ENCODE peak calls at places on chromosomes 11 and 22, in nine cellular contexts. One of them, this sample, is unnamed.
A peak's percentile ranks its signal among the peaks of the same experiment; 100 is the strongest.

GRCh38 chr22:23231471-23232093 is 51.3 kb downstream of the BCR start:
- DNase-seq in esophagus muscularis mucosa: no peak
- DNase-seq in PC-9: no peak
- DNase-seq in brain microvascular endothelial cell: no peak
- DNase-seq in thoracic aorta: no peak
- DNase-seq in neural progenitor cell: no peak
- DNase-seq in cardiac muscle cell: no peak
- DNase-seq in tibial artery: no peak
- DNase-seq in mammary epithelial cell: no peak
- DNase-seq in this sample: peak; percentile 32

GRCh38 chr11:69504576-69505420 is 23.3 kb downstream of the LINC01488 start:
- DNase-seq in esophagus muscularis mucosa: no peak
- DNase-seq in PC-9: no peak
- DNase-seq in brain microvascular endothelial cell: no peak
- DNase-seq in thoracic aorta: no peak
- DNase-seq in neural progenitor cell: no peak
- DNase-seq in cardiac muscle cell: no peak
- DNase-seq in tibial artery: no peak
- DNase-seq in mammary epithelial cell: no peak
- DNase-seq in this sample: no peak

GRCh38 chr11:47514825-47515647 is 37.9 kb downstream of the CELF1 start:
- DNase-seq in esophagus muscularis mucosa: no peak
- DNase-seq in PC-9: no peak
- DNase-seq in brain microvascular endothelial cell: peak; percentile 88
- DNase-seq in thoracic aorta: no peak
- DNase-seq in neural progenitor cell: no peak
- DNase-seq in cardiac muscle cell: peak; percentile 82
- DNase-seq in tibial artery: no peak
- DNase-seq in mammary epithelial cell: peak; percentile 65
- DNase-seq in this sample: peak; percentile 88

GRCh38 chr11:45022294-45023064 is 71.8 kb upstream of the TP53I11 start:
- DNase-seq in esophagus muscularis mucosa: no peak
- DNase-seq in PC-9: no peak
- DNase-seq in brain microvascular endothelial cell: no peak
- DNase-seq in thoracic aorta: no peak
- DNase-seq in neural progenitor cell: no peak
- DNase-seq in cardiac muscle cell: peak; percentile 53
- DNase-seq in tibial artery: no peak
- DNase-seq in mammary epithelial cell: no peak
- DNase-seq in this sample: peak; percentile 18

GRCh38 chr11:73950869-73951710 is at the start of gene DNAJB13:
- DNase-seq in esophagus muscularis mucosa: no peak
- DNase-seq in PC-9: peak; percentile 45
- DNase-seq in brain microvascular endothelial cell: peak; percentile 56
- DNase-seq in thoracic aorta: no peak
- DNase-seq in neural progenitor cell: peak; percentile 85
- DNase-seq in cardiac muscle cell: peak; percentile 58
- DNase-seq in tibial artery: no peak
- DNase-seq in mammary epithelial cell: peak; percentile 43
- DNase-seq in this sample: peak; percentile 57

GRCh38 chr11:8207080-8208000 is 38.5 kb upstream of the RIC3 start:
- DNase-seq in esophagus muscularis mucosa: no peak
- DNase-seq in PC-9: no peak
- DNase-seq in brain microvascular endothelial cell: no peak
- DNase-seq in thoracic aorta: no peak
- DNase-seq in neural progenitor cell: no peak
- DNase-seq in cardiac muscle cell: peak; percentile 32
- DNase-seq in tibial artery: no peak
- DNase-seq in mammary epithelial cell: no peak
- DNase-seq in this sample: peak; percentile 39

GRCh38 chr11:63022422-63022821 is 6.8 kb upstream of the SLC22A8 start:
- DNase-seq in esophagus muscularis mucosa: no peak
- DNase-seq in PC-9: no peak
- DNase-seq in brain microvascular endothelial cell: no peak
- DNase-seq in thoracic aorta: no peak
- DNase-seq in neural progenitor cell: no peak
- DNase-seq in cardiac muscle cell: no peak
- DNase-seq in tibial artery: no peak
- DNase-seq in mammary epithelial cell: no peak
- DNase-seq in this sample: no peak

GRCh38 chr22:39514373-39514973 is 5.9 kb upstream of the ATF4 start:
- DNase-seq in esophagus muscularis mucosa: no peak
- DNase-seq in PC-9: peak; percentile 66
- DNase-seq in brain microvascular endothelial cell: peak; percentile 57
- DNase-seq in thoracic aorta: no peak
- DNase-seq in neural progenitor cell: peak; percentile 62
- DNase-seq in cardiac muscle cell: peak; percentile 58
- DNase-seq in tibial artery: peak; percentile 66
- DNase-seq in mammary epithelial cell: no peak
- DNase-seq in this sample: peak; percentile 72

GRCh38 chr11:47083913-47084312 is 92.8 kb downstream of the ARFGAP2 start:
- DNase-seq in esophagus muscularis mucosa: no peak
- DNase-seq in PC-9: no peak
- DNase-seq in brain microvascular endothelial cell: no peak
- DNase-seq in thoracic aorta: no peak
- DNase-seq in neural progenitor cell: no peak
- DNase-seq in cardiac muscle cell: peak; percentile 74
- DNase-seq in tibial artery: no peak
- DNase-seq in mammary epithelial cell: peak; percentile 66
- DNase-seq in this sample: peak; percentile 67

GRCh38 chr11:45252134-45252856 is 33.8 kb downstream of the SYT13 start:
- DNase-seq in esophagus muscularis mucosa: no peak
- DNase-seq in PC-9: peak; percentile 38
- DNase-seq in brain microvascular endothelial cell: peak; percentile 38
- DNase-seq in thoracic aorta: no peak
- DNase-seq in neural progenitor cell: peak; percentile 75
- DNase-seq in cardiac muscle cell: peak; percentile 37
- DNase-seq in tibial artery: no peak
- DNase-seq in mammary epithelial cell: no peak
- DNase-seq in this sample: peak; percentile 59

GRCh38 chr11:10181811-10182210 is 112.2 kb downstream of the SBF2 start:
- DNase-seq in esophagus muscularis mucosa: no peak
- DNase-seq in PC-9: no peak
- DNase-seq in brain microvascular endothelial cell: no peak
- DNase-seq in thoracic aorta: no peak
- DNase-seq in neural progenitor cell: no peak
- DNase-seq in cardiac muscle cell: peak; percentile 71
- DNase-seq in tibial artery: no peak
- DNase-seq in mammary epithelial cell: no peak
- DNase-seq in this sample: peak; percentile 25

GRCh38 chr11:125591659-125592304 is 870 bp upstream of the STT3A start:
- DNase-seq in esophagus muscularis mucosa: no peak
- DNase-seq in PC-9: no peak
- DNase-seq in brain microvascular endothelial cell: peak; percentile 17
- DNase-seq in thoracic aorta: peak; percentile 4
- DNase-seq in neural progenitor cell: peak; percentile 79
- DNase-seq in cardiac muscle cell: no peak
- DNase-seq in tibial artery: peak; percentile 30
- DNase-seq in mammary epithelial cell: peak; percentile 45
- DNase-seq in this sample: peak; percentile 62

GRCh38 chr22:28015056-28015445 is 96.0 kb upstream of the PITPNB start:
- DNase-seq in esophagus muscularis mucosa: no peak
- DNase-seq in PC-9: no peak
- DNase-seq in brain microvascular endothelial cell: no peak
- DNase-seq in thoracic aorta: no peak
- DNase-seq in neural progenitor cell: no peak
- DNase-seq in cardiac muscle cell: no peak
- DNase-seq in tibial artery: no peak
- DNase-seq in mammary epithelial cell: no peak
- DNase-seq in this sample: no peak

GRCh38 chr11:22216940-22217339 is 24.1 kb downstream of the ANO5 start:
- DNase-seq in esophagus muscularis mucosa: no peak
- DNase-seq in PC-9: no peak
- DNase-seq in brain microvascular endothelial cell: no peak
- DNase-seq in thoracic aorta: no peak
- DNase-seq in neural progenitor cell: no peak
- DNase-seq in cardiac muscle cell: no peak
- DNase-seq in tibial artery: no peak
- DNase-seq in mammary epithelial cell: no peak
- DNase-seq in this sample: no peak

DNA sequence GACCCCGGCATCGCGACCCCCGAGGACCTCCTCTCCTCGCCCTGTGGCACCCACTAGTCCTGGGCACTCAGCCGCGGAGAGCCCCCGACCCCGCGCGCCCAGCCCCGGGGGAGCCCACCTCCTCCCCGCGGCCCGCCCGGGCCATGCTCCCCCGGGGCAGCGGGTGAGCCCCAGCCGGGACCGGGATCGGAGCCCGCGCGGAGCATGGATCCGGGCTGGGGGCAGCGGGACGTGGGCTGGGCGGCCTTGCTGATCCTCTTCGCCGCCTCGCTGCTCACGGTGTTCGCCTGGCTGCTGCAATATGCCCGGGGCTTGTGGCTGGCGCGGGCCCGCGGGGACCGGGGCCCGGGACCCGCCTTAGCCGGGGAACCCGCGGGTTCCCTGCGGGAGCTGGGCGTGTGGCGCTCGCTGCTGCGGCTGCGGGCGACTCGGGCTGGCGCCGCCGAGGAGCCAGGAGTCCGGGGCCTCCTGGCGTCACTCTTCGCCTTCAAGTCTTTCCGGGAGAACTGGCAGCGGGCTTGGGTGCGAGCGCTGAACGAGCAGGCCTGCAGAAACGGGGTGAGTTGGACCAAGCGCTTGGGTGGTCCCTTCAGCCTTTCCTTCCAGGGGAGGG is 500 bp downstream of the C2CD2L start:
- DNase-seq in esophagus muscularis mucosa: no peak
- DNase-seq in PC-9: peak; percentile 14
- DNase-seq in brain microvascular endothelial cell: no peak
- DNase-seq in thoracic aorta: no peak
- DNase-seq in neural progenitor cell: peak; percentile 52
- DNase-seq in cardiac muscle cell: no peak
- DNase-seq in tibial artery: no peak
- DNase-seq in mammary epithelial cell: no peak
- DNase-seq in this sample: peak; percentile 34
- TF ChIP-seq CTCF in esophagus muscularis mucosa: no peak
- TF ChIP-seq CTCF in PC-9: no peak
- TF ChIP-seq CTCF in brain microvascular endothelial cell: no peak
- TF ChIP-seq CTCF in thoracic aorta: no peak
- TF ChIP-seq CTCF in neural progenitor cell: no peak
- TF ChIP-seq CTCF in cardiac muscle cell: no peak
- TF ChIP-seq CTCF in tibial artery: no peak
- TF ChIP-seq CTCF in mammary epithelial cell: no peak
- TF ChIP-seq CTCF in this sample: no peak

GRCh38 chr11:64865286-64866172 is 12.9 kb downstream of the EHD1 start:
- DNase-seq in esophagus muscularis mucosa: no peak
- DNase-seq in PC-9: no peak
- DNase-seq in brain microvascular endothelial cell: peak; percentile 80
- DNase-seq in thoracic aorta: no peak
- DNase-seq in neural progenitor cell: no peak
- DNase-seq in cardiac muscle cell: peak; percentile 30
- DNase-seq in tibial artery: no peak
- DNase-seq in mammary epithelial cell: peak; percentile 63
- DNase-seq in this sample: peak; percentile 81

GRCh38 chr11:64862914-64863313 is 15.5 kb downstream of the EHD1 start:
- DNase-seq in esophagus muscularis mucosa: no peak
- DNase-seq in PC-9: no peak
- DNase-seq in brain microvascular endothelial cell: no peak
- DNase-seq in thoracic aorta: no peak
- DNase-seq in neural progenitor cell: no peak
- DNase-seq in cardiac muscle cell: peak; percentile 32
- DNase-seq in tibial artery: no peak
- DNase-seq in mammary epithelial cell: no peak
- DNase-seq in this sample: no peak

GRCh38 chr11:64864473-64865285 is 13.7 kb downstream of the EHD1 start:
- DNase-seq in esophagus muscularis mucosa: peak; percentile 95
- DNase-seq in PC-9: peak; percentile 79
- DNase-seq in brain microvascular endothelial cell: peak; percentile 72
- DNase-seq in thoracic aorta: peak; percentile 69
- DNase-seq in neural progenitor cell: peak; percentile 57
- DNase-seq in cardiac muscle cell: peak; percentile 88
- DNase-seq in tibial artery: peak; percentile 87
- DNase-seq in mammary epithelial cell: peak; percentile 75
- DNase-seq in this sample: peak; percentile 98

GRCh38 chr11:64863381-64864060 is 14.9 kb downstream of the EHD1 start:
- DNase-seq in esophagus muscularis mucosa: no peak
- DNase-seq in PC-9: no peak
- DNase-seq in brain microvascular endothelial cell: no peak
- DNase-seq in thoracic aorta: no peak
- DNase-seq in neural progenitor cell: peak; percentile 78
- DNase-seq in cardiac muscle cell: peak; percentile 36
- DNase-seq in tibial artery: no peak
- DNase-seq in mammary epithelial cell: no peak
- DNase-seq in this sample: no peak

DNA sequence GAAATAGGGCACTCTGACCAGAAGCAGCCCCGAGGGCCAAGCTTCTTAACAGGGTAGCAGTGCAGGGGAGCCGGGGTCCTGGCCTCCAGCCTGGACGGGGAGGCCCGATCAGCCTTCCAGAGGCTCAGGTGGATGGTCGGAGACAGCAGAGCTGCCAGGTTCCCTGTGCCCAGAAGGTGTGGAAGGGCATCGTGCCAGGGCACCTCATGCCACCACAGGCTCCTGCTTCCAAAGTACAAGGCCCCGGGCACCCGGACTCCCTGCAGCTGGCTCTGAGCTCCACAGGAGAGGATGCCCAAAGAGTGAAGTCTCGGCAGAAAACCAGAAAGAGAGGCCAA is 14.3 kb downstream of the EHD1 start:
- DNase-seq in esophagus muscularis mucosa: no peak
- DNase-seq in PC-9: no peak
- DNase-seq in brain microvascular endothelial cell: no peak
- DNase-seq in thoracic aorta: no peak
- DNase-seq in neural progenitor cell: no peak
- DNase-seq in cardiac muscle cell: no peak
- DNase-seq in tibial artery: no peak
- DNase-seq in mammary epithelial cell: no peak
- DNase-seq in this sample: no peak
- H3K4me3 ChIP-seq in esophagus muscularis mucosa: peak overlapping the region; percentile 36
- H3K4me3 ChIP-seq in PC-9: no peak overlapping the region
- H3K4me3 ChIP-seq in brain microvascular endothelial cell: no peak overlapping the region
- H3K4me3 ChIP-seq in thoracic aorta: peak overlapping the region; percentile 66
- H3K4me3 ChIP-seq in neural progenitor cell: no peak overlapping the region
- H3K4me3 ChIP-seq in cardiac muscle cell: no peak overlapping the region
- H3K4me3 ChIP-seq in tibial artery: peak overlapping the region; percentile 28
- H3K4me3 ChIP-seq in mammary epithelial cell: no peak overlapping the region
- H3K4me3 ChIP-seq in this sample: no peak overlapping the region

DNA sequence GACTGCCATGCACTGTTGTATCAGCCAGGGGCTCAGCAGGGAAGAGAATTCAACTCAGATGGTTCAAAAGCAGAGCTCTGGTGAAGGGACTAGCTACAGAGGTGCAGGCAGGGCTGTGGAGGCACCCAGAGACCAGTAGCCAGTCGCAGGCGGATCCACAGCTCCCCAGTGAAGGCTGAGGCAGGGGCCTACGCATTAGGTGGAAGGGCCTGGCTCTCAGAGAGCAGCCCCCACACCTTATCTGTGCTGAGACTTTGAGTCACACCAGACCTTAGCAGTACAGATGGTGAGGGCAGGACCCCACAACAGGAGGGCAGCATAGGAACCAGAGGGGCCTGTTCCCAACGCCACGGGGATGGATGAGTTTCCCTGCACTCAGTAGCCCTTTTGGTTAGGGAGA is 189.6 kb downstream of the DSCAML1 start:
- DNase-seq in esophagus muscularis mucosa: no peak
- DNase-seq in PC-9: no peak
- DNase-seq in brain microvascular endothelial cell: no peak
- DNase-seq in thoracic aorta: no peak
- DNase-seq in neural progenitor cell: no peak
- DNase-seq in cardiac muscle cell: no peak
- DNase-seq in tibial artery: no peak
- DNase-seq in mammary epithelial cell: no peak
- DNase-seq in this sample: no peak
- TF ChIP-seq CTCF in esophagus muscularis mucosa: no peak
- TF ChIP-seq CTCF in PC-9: no peak
- TF ChIP-seq CTCF in brain microvascular endothelial cell: no peak
- TF ChIP-seq CTCF in thoracic aorta: no peak
- TF ChIP-seq CTCF in neural progenitor cell: no peak
- TF ChIP-seq CTCF in cardiac muscle cell: no peak
- TF ChIP-seq CTCF in tibial artery: no peak
- TF ChIP-seq CTCF in mammary epithelial cell: no peak
- TF ChIP-seq CTCF in this sample: no peak

GRCh38 chr11:133531971-133532651 is at the start of gene OPCML:
- DNase-seq in esophagus muscularis mucosa: no peak
- DNase-seq in PC-9: no peak
- DNase-seq in brain microvascular endothelial cell: no peak
- DNase-seq in thoracic aorta: no peak
- DNase-seq in neural progenitor cell: peak; percentile 47
- DNase-seq in cardiac muscle cell: no peak
- DNase-seq in tibial artery: no peak
- DNase-seq in mammary epithelial cell: no peak
- DNase-seq in this sample: no peak
- H3K4me3 ChIP-seq in esophagus muscularis mucosa: peak within 1 kb of the TSS; percentile 12
- H3K4me3 ChIP-seq in PC-9: no peak within 1 kb of the TSS
- H3K4me3 ChIP-seq in brain microvascular endothelial cell: no peak within 1 kb of the TSS
- H3K4me3 ChIP-seq in thoracic aorta: no peak within 1 kb of the TSS
- H3K4me3 ChIP-seq in neural progenitor cell: peak within 1 kb of the TSS; percentile 57
- H3K4me3 ChIP-seq in cardiac muscle cell: no peak within 1 kb of the TSS
- H3K4me3 ChIP-seq in tibial artery: no peak within 1 kb of the TSS
- H3K4me3 ChIP-seq in mammary epithelial cell: no peak within 1 kb of the TSS
- H3K4me3 ChIP-seq in this sample: no peak within 1 kb of the TSS